ENCODE peak calls at places on chromosomes 3 and 15, in four cellular contexts. One of them, this sample, is unnamed.

GRCh38 chr3:117171124-117171523 is 461.5 kb downstream of the TUSC7 start:
- DNase-seq in Calu3: no peak
- DNase-seq in activated naive CD4-positive, alpha-beta T cell treated with anti-CD3 and anti-CD28 coated beads, Interleukin-2, amount 10 ng/mL, durations not matched to agents 7 days and 5 days: no peak
- DNase-seq in GM18507: no peak
- DNase-seq in this sample: no peak

GRCh38 chr3:48877671-48878070 is 21.0 kb downstream of the SLC25A20 start:
- DNase-seq in Calu3: no peak
- DNase-seq in activated naive CD4-positive, alpha-beta T cell treated with anti-CD3 and anti-CD28 coated beads, Interleukin-2, amount 10 ng/mL, durations not matched to agents 7 days and 5 days: no peak
- DNase-seq in GM18507: no peak
- DNase-seq in this sample: no peak

GRCh38 chr3:39136533-39137434 is 16.6 kb downstream of the CSRNP1 start:
- DNase-seq in Calu3: no peak
- DNase-seq in activated naive CD4-positive, alpha-beta T cell treated with anti-CD3 and anti-CD28 coated beads, Interleukin-2, amount 10 ng/mL, durations not matched to agents 7 days and 5 days: no peak
- DNase-seq in GM18507: no peak
- DNase-seq in this sample: no peak

GRCh38 chr3:61154788-61155187 is 96.5 kb downstream of the FHIT start:
- DNase-seq in Calu3: no peak
- DNase-seq in activated naive CD4-positive, alpha-beta T cell treated with anti-CD3 and anti-CD28 coated beads, Interleukin-2, amount 10 ng/mL, durations not matched to agents 7 days and 5 days: no peak
- DNase-seq in GM18507: no peak
- DNase-seq in this sample: no peak

GRCh38 chr3:46468758-46469600 is 4.3 kb upstream of the LTF start:
- DNase-seq in Calu3: no peak
- DNase-seq in activated naive CD4-positive, alpha-beta T cell treated with anti-CD3 and anti-CD28 coated beads, Interleukin-2, amount 10 ng/mL, durations not matched to agents 7 days and 5 days: no peak
- DNase-seq in GM18507: no peak
- DNase-seq in this sample: no peak

GRCh38 chr3:161348791-161349400 is 22.4 kb downstream of the SPTSSB start:
- DNase-seq in Calu3: no peak
- DNase-seq in activated naive CD4-positive, alpha-beta T cell treated with anti-CD3 and anti-CD28 coated beads, Interleukin-2, amount 10 ng/mL, durations not matched to agents 7 days and 5 days: no peak
- DNase-seq in GM18507: no peak
- DNase-seq in this sample: no peak

GRCh38 chr15:96463376-96463775 is 132.9 kb downstream of the NR2F2 start:
- DNase-seq in Calu3: no peak
- DNase-seq in activated naive CD4-positive, alpha-beta T cell treated with anti-CD3 and anti-CD28 coated beads, Interleukin-2, amount 10 ng/mL, durations not matched to agents 7 days and 5 days: no peak
- DNase-seq in GM18507: no peak
- DNase-seq in this sample: no peak

GRCh38 chr3:9600597-9600996 is 47.0 kb upstream of the LHFPL4 start:
- DNase-seq in Calu3: peak
- DNase-seq in activated naive CD4-positive, alpha-beta T cell treated with anti-CD3 and anti-CD28 coated beads, Interleukin-2, amount 10 ng/mL, durations not matched to agents 7 days and 5 days: no peak
- DNase-seq in GM18507: no peak
- DNase-seq in this sample: no peak

GRCh38 chr3:41053220-41053619 is 146.1 kb upstream of the CTNNB1 start:
- DNase-seq in Calu3: no peak
- DNase-seq in activated naive CD4-positive, alpha-beta T cell treated with anti-CD3 and anti-CD28 coated beads, Interleukin-2, amount 10 ng/mL, durations not matched to agents 7 days and 5 days: no peak
- DNase-seq in GM18507: no peak
- DNase-seq in this sample: no peak

GRCh38 chr3:4741404-4742307 is 237.6 kb upstream of the BHLHE40 start:
- DNase-seq in Calu3: peak
- DNase-seq in activated naive CD4-positive, alpha-beta T cell treated with anti-CD3 and anti-CD28 coated beads, Interleukin-2, amount 10 ng/mL, durations not matched to agents 7 days and 5 days: no peak
- DNase-seq in GM18507: no peak
- DNase-seq in this sample: peak

GRCh38 chr3:156511987-156512677 is 42.8 kb downstream of the SSR3 start:
- DNase-seq in Calu3: no peak
- DNase-seq in activated naive CD4-positive, alpha-beta T cell treated with anti-CD3 and anti-CD28 coated beads, Interleukin-2, amount 10 ng/mL, durations not matched to agents 7 days and 5 days: peak
- DNase-seq in GM18507: no peak
- DNase-seq in this sample: no peak

GRCh38 chr3:187015903-187016638 is 85.7 kb downstream of the ST6GAL1 start:
- DNase-seq in Calu3: no peak
- DNase-seq in activated naive CD4-positive, alpha-beta T cell treated with anti-CD3 and anti-CD28 coated beads, Interleukin-2, amount 10 ng/mL, durations not matched to agents 7 days and 5 days: no peak
- DNase-seq in GM18507: no peak
- DNase-seq in this sample: no peak

This sample was measured in OCI-M1.